ENCODE peak calls at places on chromosomes 11 and 22, in six cellular contexts. Q, X, P, I, E and M are unnamed samples.

GRCh38 chr11:34426766-34427170 is 12.0 kb upstream of the CAT start:
- DNase-seq in E (no peak), P (no peak), X (no peak), Q (no peak), I (no peak), M (no peak)

GRCh38 chr11:86718553-86718952 is 46.1 kb upstream of the ME3 start:
- DNase-seq in Q (no peak), P (no peak), X (no peak), E (no peak), I (no peak), M (no peak)

GRCh38 chr22:46077669-46078099 is 72.6 kb upstream of the PPARA start:
- DNase-seq in X (no peak), E (no peak), I (peak; percentile 48), P (no peak), Q (no peak), M (no peak)

GRCh38 chr22:27809226-27809625 is 7.7 kb upstream of the MN1 start:
- DNase-seq in X (no peak), I (no peak), Q (no peak), P (no peak), E (no peak), M (no peak)

GRCh38 chr11:68976563-68976962 is 4.2 kb downstream of the MRGPRD start:
- DNase-seq in I (no peak), Q (no peak), X (no peak), E (no peak), P (no peak), M (no peak)

GRCh38 chr11:86245369-86246292 is 1.1 kb downstream of the EED start:
- DNase-seq in P (peak; percentile 48), I (no peak), Q (no peak), X (no peak), E (peak; percentile 22), M (peak; percentile 19)

GRCh38 chr11:70522613-70523311 is 124.4 kb downstream of the CTTN start:
- DNase-seq in Q (no peak), E (no peak), P (peak; percentile 62), X (no peak), I (peak; percentile 34), M (no peak)

GRCh38 chr11:79258606-79259005 is 182.2 kb downstream of the TENM4 start:
- DNase-seq in P (peak; percentile 51), E (no peak), I (no peak), X (no peak), Q (no peak), M (no peak)

GRCh38 chr11:12791245-12791644 is 117.0 kb downstream of the TEAD1 start:
- DNase-seq in P (no peak), X (no peak), E (no peak), Q (no peak), I (no peak), M (no peak)

GRCh38 chr11:75656044-75656726 is 12.7 kb downstream of the MAP6 start:
- DNase-seq in I (no peak), Q (no peak), P (no peak), X (no peak), E (no peak), M (no peak)

GRCh38 chr22:40041738-40042137 is 47.0 kb downstream of the FAM83F start:
- DNase-seq in E (no peak), I (no peak), P (no peak), Q (no peak), X (no peak), M (no peak)

GRCh38 chr11:57499413-57499982 is 16.0 kb downstream of the SLC43A1 start:
- DNase-seq in E (peak; percentile 98), Q (peak; percentile 66), P (peak; percentile 96), I (peak; percentile 99), X (peak; percentile 92), M (peak; percentile 99)

GRCh38 chr11:134328433-134328832 is 3.4 kb upstream of the GLB1L2 start:
- DNase-seq in I (no peak), E (no peak), P (no peak), Q (no peak), X (no peak), M (no peak)

GRCh38 chr22:20750461-20751184 is 23.3 kb upstream of the SERPIND1 start:
- DNase-seq in X (peak; percentile 76), P (no peak), Q (peak; percentile 34), I (peak; percentile 80), E (peak; percentile 47), M (peak; percentile 84)

GRCh38 chr11:548700-549603 is 11.6 kb downstream of the LMNTD2 start:
- DNase-seq in I (no peak), P (no peak), Q (no peak), X (no peak), E (no peak), M (no peak)

GRCh38 chr22:45608763-45609180 is 62.9 kb upstream of the ATXN10 start:
- DNase-seq in P (no peak), E (no peak), I (no peak), X (peak; percentile 87), Q (no peak), M (peak; percentile 25)

GRCh38 chr11:2529636-2530035 is 84.8 kb downstream of the KCNQ1 start:
- DNase-seq in E (peak; percentile 7), I (no peak), P (no peak), Q (no peak), X (no peak), M (no peak)

GRCh38 chr11:24496728-24497396 is at the start of gene LUZP2:
- DNase-seq in E (peak; percentile 13), Q (no peak), X (peak; percentile 50), I (peak; percentile 61), P (peak; percentile 88), M (peak; percentile 38)

GRCh38 chr22:31556627-31557203 is 60.4 kb downstream of the SFI1 start:
- DNase-seq in X (peak; percentile 58), Q (no peak), I (no peak), P (peak; percentile 43), E (no peak), M (peak; percentile 44)

GRCh38 chr11:60477035-60477445 is 15.5 kb upstream of the MS4A12 start:
- DNase-seq in X (no peak), I (no peak), Q (peak; percentile 30), P (no peak), E (no peak), M (no peak)

GRCh38 chr11:128336203-128336602 is 251.2 kb downstream of the ETS1 start:
- DNase-seq in P (no peak), I (peak; percentile 78), Q (no peak), X (peak; percentile 98), E (no peak), M (peak; percentile 78)

GRCh38 chr11:103652013-103652412 is 384.4 kb upstream of the DDI1 start:
- DNase-seq in Q (no peak), X (peak; percentile 52), E (no peak), I (no peak), P (no peak), M (no peak)

GRCh38 chr11:102047305-102047924 is at the start of gene CFAP300:
- DNase-seq in I (peak; percentile 94), Q (peak; percentile 23), P (peak; percentile 82), E (peak; percentile 64), X (peak; percentile 77), M (peak; percentile 93)

GRCh38 chr11:111779118-111779517 is 12.9 kb upstream of the PPP2R1B start:
- DNase-seq in I (no peak), X (no peak), Q (no peak), E (no peak), P (no peak), M (no peak)

GRCh38 chr11:121907379-121907778 is 208.6 kb downstream of the BLID start:
- DNase-seq in E (no peak), X (no peak), P (no peak), Q (no peak), I (no peak), M (no peak)

GRCh38 chr11:78737891-78738290 is 163.2 kb upstream of the NARS2 start:
- DNase-seq in P (no peak), Q (no peak), I (no peak), X (no peak), E (no peak), M (no peak)

GRCh38 chr22:44024288-44024908 is at the start of gene PARVB:
- DNase-seq in I (peak; percentile 80), Q (peak; percentile 39), E (peak; percentile 18), X (peak; percentile 6), P (peak; percentile 45), M (peak; percentile 47)

GRCh38 chr11:63666874-63667273 is 4.3 kb downstream of the ATL3 start:
- DNase-seq in I (no peak), E (no peak), X (no peak), P (no peak), Q (no peak), M (peak; percentile 70)
- H3K4me1 ChIP-seq in I (peaks cover 61% of the 10 kb centered on the region), E (peaks cover 27% of the 10 kb centered on the region), X (peaks cover 58% of the 10 kb centered on the region), P (peaks cover 7% of the 10 kb centered on the region), Q (peaks cover 6% of the 10 kb centered on the region), M (peaks cover 13% of the 10 kb centered on the region)

GRCh38 chr22:29603358-29604191 is at the start of gene NF2:
- DNase-seq in P (peak; percentile 100), E (peak; percentile 99), Q (peak; percentile 97), X (peak; percentile 98), I (peak; percentile 99), M (peak; percentile 99)
- TF ChIP-seq CTCF in P (peak; percentile 21), E (no peak), Q (no peak), X (no peak), I (no peak), M (no peak)

GRCh38 chr11:131370090-131370751 is at the start of gene NTM:
- DNase-seq in Q (no peak), E (peak; percentile 66), I (no peak), P (peak; percentile 52), X (no peak), M (peak; percentile 82)

GRCh38 chr11:131370901-131371790 is 731 bp downstream of the NTM start:
- DNase-seq in E (no peak), Q (no peak), P (no peak), I (no peak), X (no peak), M (no peak)

GRCh38 chr11:131373326-131373725 is 2.9 kb downstream of the NTM start:
- DNase-seq in X (no peak), E (no peak), I (no peak), P (peak; percentile 42), Q (no peak), M (no peak)

GRCh38 chr11:131372243-131372930 is 2.0 kb downstream of the NTM start:
- DNase-seq in Q (no peak), E (no peak), I (no peak), X (no peak), P (no peak), M (no peak)

DNA sequence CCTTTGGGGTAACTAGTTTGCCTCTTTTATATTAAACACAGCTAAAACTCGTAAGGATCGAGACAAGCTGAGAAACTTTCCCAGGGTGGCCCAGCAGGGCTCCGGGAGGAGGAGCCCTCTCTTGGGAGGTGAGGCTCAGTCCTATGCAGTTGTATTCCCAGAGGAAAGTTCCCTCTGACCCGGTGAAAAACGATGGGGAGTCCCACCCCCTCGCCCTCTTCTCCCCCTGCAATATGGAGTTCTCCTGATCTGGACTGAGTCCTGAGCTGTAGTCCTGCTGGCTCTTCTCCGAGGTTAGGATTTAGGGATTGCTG is 1.3 kb downstream of the NTM start:
- DNase-seq in E (no peak), X (no peak), I (no peak), Q (no peak), P (no peak), M (no peak)
- H3K4me3 ChIP-seq in E (no peak overlapping the region), X (no peak overlapping the region), I (no peak overlapping the region), Q (no peak overlapping the region), P (no peak overlapping the region), M (no peak overlapping the region)

GRCh38 chr11:124398924-124399323 is at the start of gene OR8B3:
- DNase-seq in E (no peak), P (no peak), X (no peak), Q (no peak), I (no peak), M (no peak)

DNA sequence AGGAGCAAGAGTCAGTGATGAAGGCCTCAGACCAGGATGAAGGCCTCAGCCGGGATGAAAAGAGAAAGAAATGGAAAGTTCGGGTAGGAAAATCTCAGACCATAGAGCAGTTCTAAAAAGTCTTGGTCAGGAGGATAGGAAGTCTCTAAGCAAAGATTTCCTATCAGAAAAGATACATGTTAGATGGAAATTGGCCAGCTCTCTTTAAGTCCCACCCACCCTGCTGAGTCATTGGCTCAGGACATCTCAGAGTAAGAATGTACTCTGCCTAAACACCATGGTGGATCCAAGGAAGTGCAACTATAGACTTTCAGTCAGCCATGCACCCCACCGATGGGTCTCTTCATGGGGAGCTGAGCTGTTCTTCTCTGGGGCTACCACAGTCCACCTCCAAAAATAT is 4.4 kb downstream of the OR8B3 start:
- DNase-seq in I (no peak), Q (no peak), P (no peak), X (peak; percentile 40), E (no peak), M (peak; percentile 13)
- H3K4me1 ChIP-seq in I (no peaks in the 10 kb centered on the region), Q (no peaks in the 10 kb centered on the region), P (no peaks in the 10 kb centered on the region), X (no peaks in the 10 kb centered on the region), E (no peaks in the 10 kb centered on the region), M (no peaks in the 10 kb centered on the region)